ENCODE peak calls at places on chromosomes 13 and 19, in seven cellular contexts. S, W, V, B, T, Z and M are unnamed samples.

GRCh38 chr13:23752111-23753001 is 136.8 kb downstream of the MIPEP start:
- DNase-seq in Z (no peak), W (no peak), S (no peak), B (no peak), V (no peak), T (no peak), M (no peak)

GRCh38 chr19:28981994-28982393 is 231.0 kb downstream of the UQCRFS1 start:
- DNase-seq in V (no peak), T (no peak), S (no peak), Z (no peak), W (no peak), B (no peak), M (no peak)

GRCh38 chr13:19634129-19634740 is 776 bp downstream of the MPHOSPH8 start:
- DNase-seq in T (peak), B (no peak), Z (no peak), S (no peak), W (no peak), V (peak), M (no peak)

GRCh38 chr19:17869114-17869608 is 2.6 kb upstream of the SLC5A5 start:
- DNase-seq in B (no peak), S (no peak), T (no peak), W (no peak), V (no peak), Z (no peak), M (no peak)

GRCh38 chr19:18832331-18833140 is 777 bp downstream of the UPF1 start:
- DNase-seq in T (peak), V (peak), S (peak), W (no peak), Z (no peak), B (peak), M (peak)

GRCh38 chr13:50353651-50354415 is 338.6 kb downstream of the KCNRG start:
- DNase-seq in W (no peak), B (no peak), S (no peak), Z (no peak), T (no peak), V (no peak), M (no peak)

GRCh38 chr19:18292460-18292809 is 11.0 kb upstream of the JUND start:
- DNase-seq in V (peak), B (peak), T (peak), W (no peak), S (no peak), Z (no peak), M (no peak)

GRCh38 chr19:17751103-17751911 is at the start of gene FCHO1:
- DNase-seq in S (no peak), V (no peak), Z (no peak), T (peak), B (peak), W (peak), M (peak)

GRCh38 chr13:41028051-41028450 is 8.9 kb upstream of the ELF1 start:
- DNase-seq in S (no peak), B (no peak), W (no peak), V (no peak), T (no peak), Z (no peak), M (no peak)

GRCh38 chr19:45016388-45017314 is 15.4 kb downstream of the RELB start:
- DNase-seq in W (no peak), Z (peak), T (peak), S (peak), B (peak), V (peak), M (no peak)

GRCh38 chr19:35352448-35353304 is 5.0 kb downstream of the FFAR1 start:
- DNase-seq in B (peak), S (peak), T (peak), Z (peak), W (no peak), V (peak), M (peak)